ENCODE peak calls at places on chromosomes 7 and 10, in ten cellular contexts. X is mesothelial cell of epicardium, Z is glutamatergic neuron, C is AG04450, W is MCF 10A, E is endothelial cell, R is suprapubic skin, A is IMR-90, T is cardiac fibroblast, G is AG09319. I is an unnamed sample.

GRCh38 chr7:16728811-16729210 is 24.7 kb upstream of the TSPAN13 start:
- DNase-seq in E (no peak), A (no peak), R (no peak), X (no peak), G (no peak), T (no peak), Z (no peak), C (no peak), W (no peak), I (no peak)

GRCh38 chr10:71260622-71261325 is 48.4 kb downstream of the UNC5B start:
- DNase-seq in C (peak; percentile 88), T (peak; percentile 93), A (peak; percentile 96), Z (no peak), R (no peak), E (no peak), G (no peak), X (no peak), W (peak; percentile 93), I (no peak)

GRCh38 chr7:51009716-51010496 is 227.2 kb upstream of the GRB10 start:
- DNase-seq in X (no peak), Z (no peak), G (no peak), E (no peak), R (no peak), A (peak; percentile 28), C (no peak), T (peak; percentile 63), W (peak; percentile 81), I (no peak)

GRCh38 chr7:29202651-29203069 is 8.1 kb downstream of the CHN2 start:
- DNase-seq in E (no peak), A (no peak), R (no peak), W (no peak), T (no peak), C (no peak), G (no peak), X (no peak), Z (no peak), I (no peak)

GRCh38 chr10:119680668-119681070 is 29.5 kb downstream of the BAG3 start:
- DNase-seq in G (no peak), E (no peak), T (peak; percentile 36), W (peak; percentile 97), A (peak; percentile 30), C (no peak), R (no peak), Z (no peak), X (no peak), I (no peak)

GRCh38 chr10:14971867-14972448 is 12.8 kb downstream of the MEIG1 start:
- DNase-seq in A (no peak), T (peak; percentile 51), E (peak; percentile 65), C (no peak), G (no peak), W (peak; percentile 42), X (no peak), R (no peak), Z (peak; percentile 60), I (peak; percentile 44)

GRCh38 chr7:152756126-152756525 is 3.4 kb upstream of the ACTR3B start:
- DNase-seq in E (no peak), Z (no peak), A (peak; percentile 17), C (no peak), T (no peak), R (no peak), X (no peak), G (no peak), W (no peak), I (no peak)

GRCh38 chr7:157087646-157088045 is 51.1 kb upstream of the UBE3C start:
- DNase-seq in X (no peak), E (no peak), C (no peak), W (no peak), A (no peak), R (no peak), G (no peak), Z (no peak), T (no peak), I (no peak)

GRCh38 chr7:127581716-127582115 is 3.7 kb downstream of the GCC1 start:
- DNase-seq in A (no peak), W (no peak), C (no peak), R (no peak), X (no peak), G (no peak), T (peak; percentile 20), E (no peak), Z (no peak), I (no peak)

GRCh38 chr10:86364551-86365345 is 1.8 kb downstream of the GRID1 start:
- DNase-seq in T (no peak), E (peak; percentile 52), A (no peak), R (peak; percentile 56), W (no peak), C (no peak), G (no peak), X (no peak), Z (peak; percentile 45), I (peak; percentile 17)

GRCh38 chr10:32104622-32105509 is 48.6 kb upstream of the KIF5B start:
- DNase-seq in T (no peak), C (no peak), W (no peak), G (no peak), A (peak; percentile 16), X (no peak), R (no peak), E (no peak), Z (no peak), I (no peak)

GRCh38 chr7:2800923-2801682 is 43.0 kb downstream of the GNA12 start:
- DNase-seq in Z (no peak), X (no peak), A (peak; percentile 73), E (no peak), W (peak; percentile 43), R (no peak), C (no peak), T (peak; percentile 92), G (no peak), I (peak; percentile 50)

GRCh38 chr10:91210014-91210413 is 10.4 kb upstream of the PCGF5 start:
- DNase-seq in G (no peak), Z (no peak), A (no peak), E (no peak), W (no peak), X (no peak), C (no peak), T (no peak), R (no peak), I (no peak)

GRCh38 chr10:130021373-130021950 is 57.4 kb upstream of the EBF3 start:
- DNase-seq in R (no peak), E (no peak), Z (no peak), X (no peak), T (peak; percentile 71), G (peak; percentile 73), W (peak; percentile 76), A (peak; percentile 87), C (peak; percentile 23), I (no peak)

GRCh38 chr10:93494494-93494893 is 1.9 kb upstream of the CEP55 start:
- DNase-seq in G (no peak), Z (no peak), A (no peak), X (no peak), R (no peak), C (no peak), W (no peak), T (no peak), E (no peak), I (no peak)

GRCh38 chr10:93493162-93493561 is 3.2 kb upstream of the CEP55 start:
- DNase-seq in X (no peak), Z (no peak), E (no peak), R (no peak), A (no peak), T (no peak), W (no peak), C (no peak), G (no peak), I (no peak)

GRCh38 chr10:93498196-93498595 is 1.8 kb downstream of the CEP55 start:
- DNase-seq in T (no peak), X (no peak), E (no peak), A (no peak), R (no peak), W (no peak), Z (no peak), G (no peak), C (no peak), I (no peak)

GRCh38 chr10:93495654-93496321 is 624 bp upstream of the CEP55 start:
- DNase-seq in A (no peak), C (no peak), Z (peak; percentile 54), R (peak; percentile 74), X (no peak), W (peak; percentile 71), T (peak; percentile 52), G (no peak), E (peak; percentile 19), I (no peak)

GRCh38 chr10:93496322-93497041 is at the start of gene CEP55:
- DNase-seq in C (no peak), W (peak; percentile 94), G (peak; percentile 66), A (peak; percentile 87), E (peak; percentile 96), T (peak; percentile 94), R (peak; percentile 96), Z (peak; percentile 98), X (peak; percentile 94), I (peak; percentile 94)
- TF ChIP-seq CTCF in C (no peak), W (no peak), G (no peak), A (no peak), E (no peak), T (no peak), R (no peak), Z (no peak), X (no peak), I (no peak)

GRCh38 chr10:61744469-61744868 is 81.7 kb downstream of the CABCOCO1 start:
- DNase-seq in X (no peak), T (no peak), G (no peak), A (no peak), R (no peak), C (no peak), W (no peak), E (no peak), Z (no peak), I (no peak)
- TF ChIP-seq CTCF in X (no peak), T (peak; percentile 27), G (no peak), A (no peak), R (no peak), C (peak; percentile 17), W (peak; percentile 25), E (peak; percentile 23), Z (no peak), I (no peak)

DNA sequence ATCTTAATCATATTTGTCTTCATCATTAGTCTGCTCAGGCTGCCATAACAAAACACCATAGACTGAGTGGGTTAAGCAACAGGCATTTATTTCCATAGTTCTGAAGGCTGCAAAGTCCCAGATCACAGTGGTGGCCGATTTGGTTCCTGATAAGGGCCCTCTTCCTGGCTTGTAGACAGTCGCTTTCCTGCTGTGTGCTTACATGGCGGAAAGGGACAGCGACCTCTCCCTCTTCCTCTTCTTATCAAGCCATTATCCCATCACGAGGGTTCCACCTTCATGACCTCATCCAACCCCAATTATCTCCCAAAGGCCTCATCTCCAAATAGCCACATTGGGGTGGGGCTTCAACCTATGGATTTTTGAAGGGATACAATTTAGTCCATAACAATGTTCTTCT is 84.0 kb downstream of the LYZL1 start:
- DNase-seq in T (no peak), X (no peak), G (no peak), C (no peak), E (no peak), Z (no peak), R (no peak), A (no peak), W (no peak), I (no peak)
- TF ChIP-seq CTCF in T (no peak), X (no peak), G (no peak), C (no peak), E (no peak), Z (no peak), R (no peak), A (no peak), W (no peak), I (no peak)

DNA sequence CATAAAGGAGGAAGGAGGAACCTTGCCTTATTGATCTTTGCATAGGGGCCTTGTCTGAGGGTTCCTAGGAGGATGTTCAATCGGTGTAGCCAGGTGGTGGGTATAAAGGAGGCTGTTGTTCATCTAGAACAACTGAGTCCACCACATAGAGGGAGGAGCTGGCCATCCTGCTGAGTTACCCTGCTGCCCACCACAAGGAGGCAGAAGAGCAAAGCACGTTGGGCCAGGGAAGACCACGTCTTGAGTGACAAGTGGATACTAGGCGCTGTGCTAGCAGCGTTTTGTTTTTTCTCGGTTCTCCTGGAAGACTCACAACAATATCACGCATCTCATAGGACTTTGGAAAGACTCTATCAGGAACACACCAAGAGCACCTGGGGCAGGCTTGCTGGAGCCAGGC is 20.0 kb downstream of the FOXI2 start:
- DNase-seq in A (no peak), G (no peak), R (no peak), Z (no peak), X (no peak), E (no peak), T (no peak), W (no peak), C (no peak), I (no peak)
- TF ChIP-seq CTCF in A (no peak), G (no peak), R (no peak), Z (no peak), X (no peak), E (no peak), T (no peak), W (no peak), C (no peak), I (no peak)

I was measured in Calu3.